ENCODE peak calls at places on chromosomes 5 and 9, in four cellular contexts. H, Z, P and A are unnamed samples.

GRCh38 chr9:98516205-98516896 is 192.4 kb downstream of the GABBR2 start:
- DNase-seq in Z (no peak), P (no peak), H (no peak), A (no peak)

GRCh38 chr5:41636605-41637004 is 126.2 kb upstream of the PLCXD3 start:
- DNase-seq in H (no peak), Z (no peak), P (peak; percentile 43), A (no peak)

GRCh38 chr5:1726469-1726865 is 73.2 kb downstream of the MRPL36 start:
- DNase-seq in Z (no peak), P (no peak), H (peak; percentile 46), A (no peak)

GRCh38 chr5:172149073-172149472 is 39.0 kb downstream of the STK10 start:
- DNase-seq in P (peak; percentile 73), Z (no peak), H (no peak), A (no peak)

GRCh38 chr9:125683486-125683885 is 23.5 kb downstream of the MAPKAP1 start:
- DNase-seq in P (peak; percentile 48), Z (no peak), H (no peak), A (no peak)

GRCh38 chr5:178288373-178289368 is 56.1 kb upstream of the PHYKPL start:
- DNase-seq in Z (peak; percentile 77), H (peak; percentile 72), P (no peak), A (no peak)

GRCh38 chr5:158789441-158789840 is 310.3 kb downstream of the EBF1 start:
- DNase-seq in P (no peak), H (no peak), Z (no peak), A (no peak)

GRCh38 chr5:100634937-100635336 is 99.8 kb downstream of the FAM174A start:
- DNase-seq in Z (no peak), P (no peak), H (no peak), A (no peak)

GRCh38 chr5:76230711-76231285 is 147.6 kb downstream of the SV2C start:
- DNase-seq in H (no peak), P (no peak), Z (no peak), A (no peak)

GRCh38 chr9:73237140-73237539 is 85.5 kb downstream of the ANXA1 start:
- DNase-seq in Z (no peak), P (no peak), H (no peak), A (no peak)

GRCh38 chr9:123470121-123470851 is 114.3 kb downstream of the CRB2 start:
- DNase-seq in P (peak; percentile 32), H (no peak), Z (no peak), A (no peak)

GRCh38 chr5:176825234-176825633 is 14.9 kb downstream of the UNC5A start:
- DNase-seq in Z (no peak), P (no peak), H (no peak), A (no peak)

GRCh38 chr9:71646131-71646530 is 122.2 kb downstream of the CEMIP2 start:
- DNase-seq in Z (no peak), P (no peak), H (no peak), A (no peak)

GRCh38 chr5:130386155-130386554 is 481.9 kb downstream of the CHSY3 start:
- DNase-seq in Z (no peak), P (peak; percentile 7), H (no peak), A (no peak)
- TF ChIP-seq CTCF in Z (no peak), P (peak; percentile 4), H (no peak), A (no peak)

GRCh38 chr9:133986061-133986460 is 6.1 kb downstream of the VAV2 start:
- DNase-seq in P (no peak), Z (no peak), H (no peak), A (no peak)
- TF ChIP-seq CTCF in P (no peak), Z (no peak), H (no peak), A (no peak)

GRCh38 chr5:32193591-32193990 is 19.5 kb upstream of the GOLPH3 start:
- DNase-seq in Z (peak; percentile 87), P (peak; percentile 96), H (peak; percentile 94), A (no peak)

GRCh38 chr5:32201140-32201539 is 27.0 kb upstream of the GOLPH3 start:
- DNase-seq in P (peak; percentile 69), H (no peak), Z (no peak), A (no peak)

GRCh38 chr5:32202394-32202793 is 28.3 kb upstream of the GOLPH3 start:
- DNase-seq in P (peak; percentile 19), H (no peak), Z (no peak), A (no peak)

GRCh38 chr5:32195265-32195664 is 21.1 kb upstream of the GOLPH3 start:
- DNase-seq in H (no peak), Z (no peak), P (no peak), A (no peak)

DNA sequence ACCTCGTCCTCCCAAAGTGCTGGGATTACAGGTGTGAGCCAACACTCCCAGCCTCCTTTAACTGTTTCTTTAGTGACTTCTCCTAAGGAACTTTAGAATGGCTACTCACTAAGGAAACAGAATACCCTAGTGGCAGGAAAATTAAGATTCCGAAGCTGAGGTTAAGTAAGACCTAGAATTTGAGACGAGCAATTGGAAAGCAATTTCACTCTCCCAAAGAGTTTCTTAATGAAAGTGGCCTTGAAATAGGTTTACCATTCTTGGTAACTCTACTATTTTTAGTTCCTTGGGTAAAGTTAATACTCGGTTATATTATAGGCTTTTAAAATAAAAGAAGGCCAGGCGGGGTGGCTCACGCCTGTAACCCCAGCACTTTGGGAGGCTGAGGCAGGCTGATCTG is 22.9 kb upstream of the GOLPH3 start:
- DNase-seq in H (no peak), P (no peak), Z (no peak), A (no peak)
- TF ChIP-seq CTCF in H (no peak), P (no peak), Z (no peak), A (no peak)

GRCh38 chr5:93602261-93603149 is 19.5 kb downstream of the NR2F1 start:
- DNase-seq in H (no peak), Z (no peak), P (no peak), A (no peak)

GRCh38 chr5:93604119-93604963 is 21.3 kb downstream of the NR2F1 start:
- DNase-seq in H (peak; percentile 83), P (no peak), Z (no peak), A (no peak)

GRCh38 chr5:93603191-93603590 is 20.2 kb downstream of the NR2F1 start:
- DNase-seq in Z (no peak), P (no peak), H (no peak), A (no peak)

GRCh38 chr5:93601433-93602175 is 18.6 kb downstream of the NR2F1 start:
- DNase-seq in H (no peak), P (no peak), Z (no peak), A (no peak)

GRCh38 chr5:93603711-93604118 is 20.7 kb downstream of the NR2F1 start:
- DNase-seq in Z (no peak), P (no peak), H (no peak), A (no peak)
- TF ChIP-seq CTCF in Z (no peak), P (no peak), H (no peak), A (no peak)

DNA sequence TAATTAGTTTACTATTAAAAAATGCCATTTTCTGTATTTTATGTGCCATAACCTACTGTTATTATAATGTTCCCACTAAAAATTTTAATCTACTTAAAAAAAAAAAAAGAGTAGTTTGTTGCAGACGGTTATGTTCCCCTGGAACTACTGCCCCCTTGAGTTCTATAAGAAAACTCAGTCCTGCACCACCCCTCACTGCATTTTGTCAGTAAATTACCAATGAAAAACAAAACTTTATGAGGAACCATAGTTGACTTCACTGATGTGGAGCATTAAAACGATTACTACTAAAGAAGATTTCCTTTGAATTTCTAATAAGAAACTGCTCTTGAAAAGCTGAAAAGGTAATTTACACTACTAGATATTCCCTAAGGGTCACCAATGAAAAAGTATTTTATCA is 288.7 kb downstream of the FBXL17 start:
- DNase-seq in H (no peak), Z (no peak), P (peak; percentile 22), A (no peak)
- TF ChIP-seq CTCF in H (peak; percentile 12), Z (no peak), P (peak; percentile 52), A (peak; percentile 57)

GRCh38 chr5:170748986-170749385 is 34.5 kb upstream of the GABRP start:
- DNase-seq in Z (peak; percentile 11), H (no peak), P (no peak), A (no peak)

GRCh38 chr5:170746081-170746951 is 37.2 kb upstream of the GABRP start:
- DNase-seq in Z (no peak), P (no peak), H (peak; percentile 69), A (no peak)

GRCh38 chr5:170747357-170747756 is 36.2 kb upstream of the GABRP start:
- DNase-seq in P (no peak), Z (no peak), H (no peak), A (no peak)

GRCh38 chr5:170746952-170747340 is 36.6 kb upstream of the GABRP start:
- DNase-seq in H (no peak), P (no peak), Z (no peak), A (no peak)

GRCh38 chr5:170747851-170748250 is 35.7 kb upstream of the GABRP start:
- DNase-seq in H (no peak), P (peak; percentile 21), Z (no peak), A (no peak)
- TF ChIP-seq CTCF in H (peak; percentile 20), P (peak; percentile 45), Z (no peak), A (no peak)

DNA sequence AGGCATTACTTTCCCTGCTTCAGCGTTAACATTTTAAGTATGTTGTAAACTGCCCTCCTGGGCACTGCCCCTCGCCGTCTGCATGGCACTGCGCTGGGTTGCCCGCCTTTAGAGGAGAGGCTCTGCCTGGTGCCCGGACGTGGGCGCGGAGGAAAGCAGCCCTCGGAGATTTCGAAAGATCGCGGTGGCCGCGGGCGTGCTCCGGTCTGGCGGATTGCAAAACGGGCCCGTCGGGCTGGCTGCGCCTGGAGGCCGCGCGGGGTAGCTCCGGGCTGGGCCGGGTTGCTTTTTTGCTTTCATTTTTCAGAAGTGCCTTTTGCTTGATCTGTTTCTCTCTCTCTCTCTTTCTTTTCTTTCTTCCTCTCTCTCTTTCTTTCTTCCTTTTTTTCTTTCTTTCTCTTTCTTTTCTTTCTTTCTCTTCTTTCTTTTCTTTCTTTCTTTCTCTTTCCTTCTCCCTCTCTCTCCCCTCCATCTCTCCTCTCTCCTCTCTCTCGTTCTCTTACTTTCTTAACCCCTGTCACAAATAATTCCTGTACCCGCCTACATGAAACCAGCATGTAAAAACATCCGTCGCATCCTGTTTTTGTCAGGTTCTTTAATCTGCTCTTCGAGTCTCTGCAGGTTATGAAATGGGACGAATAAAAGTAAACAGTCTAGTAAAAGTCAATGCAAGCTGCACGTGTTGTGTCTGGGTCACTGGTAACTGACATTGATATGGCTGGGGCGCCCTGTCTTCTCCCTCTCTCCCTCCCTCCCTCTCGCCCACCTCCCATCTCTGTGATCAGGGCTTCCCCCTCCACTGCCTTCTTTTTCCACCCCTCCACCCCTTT is 1.7 kb downstream of the FST start:
- DNase-seq in P (peak; percentile 85), Z (peak; percentile 52), H (peak; percentile 93), A (no peak)
- TF ChIP-seq CTCF in P (peak; percentile 23), Z (peak; percentile 33), H (no peak), A (no peak)

GRCh38 chr5:137207023-137207760 is 291.9 kb downstream of the SPOCK1 start:
- DNase-seq in Z (no peak), H (no peak), P (no peak), A (no peak)
- TF ChIP-seq CTCF in Z (no peak), H (no peak), P (no peak), A (no peak)